ENCODE peak calls at places on chromosomes 5 and 9, in seven cellular contexts. Z is HCT116, N is dorsolateral prefrontal cortex, B is mucosa of descending colon, U is GM13977, C is cardiac fibroblast, H is fibroblast of lung. O is an unnamed sample.
A peak's percentile ranks its signal among the peaks of the same experiment; 100 is the strongest.

GRCh38 chr5:31963358-31963757 is 210.8 kb downstream of the GOLPH3 start:
- DNase-seq in H (no peak), N (no peak), C (no peak), Z (no peak), U (no peak), B (no peak), O (no peak)

GRCh38 chr5:123814796-123815479 is 303.0 kb downstream of the CSNK1G3 start:
- DNase-seq in B (no peak), Z (no peak), H (peak; percentile 27), C (peak; percentile 16), U (no peak), N (no peak), O (no peak)

GRCh38 chr9:14692536-14692917 is 705 bp downstream of the ZDHHC21 start:
- DNase-seq in C (no peak), Z (no peak), B (no peak), U (no peak), H (no peak), N (no peak), O (no peak)

GRCh38 chr9:124975131-124975530 is 34.2 kb upstream of the GOLGA1 start:
- DNase-seq in U (no peak), Z (no peak), C (peak; percentile 27), B (no peak), H (no peak), N (no peak), O (no peak)

GRCh38 chr9:116951588-116952433 is 264.7 kb downstream of the TRIM32 start:
- DNase-seq in H (peak; percentile 64), Z (no peak), U (peak; percentile 57), C (no peak), B (no peak), N (no peak), O (no peak)

GRCh38 chr5:59893436-59894227 is at the start of gene PDE4D:
- DNase-seq in Z (no peak), C (peak; percentile 63), H (peak; percentile 55), U (peak; percentile 40), N (peak; percentile 38), B (peak; percentile 45), O (peak; percentile 76)

GRCh38 chr5:116360008-116360853 is 214.4 kb downstream of the SEMA6A start:
- DNase-seq in H (peak; percentile 4), N (peak; percentile 42), Z (no peak), U (peak; percentile 27), B (no peak), C (peak; percentile 18), O (no peak)

GRCh38 chr5:179327026-179327735 is 18.1 kb downstream of the ADAMTS2 start:
- DNase-seq in Z (no peak), N (no peak), U (no peak), H (no peak), C (no peak), B (no peak), O (no peak)

GRCh38 chr5:134124289-134125194 is 10.1 kb downstream of the TCF7 start:
- DNase-seq in N (no peak), U (no peak), B (no peak), Z (peak; percentile 12), H (peak; percentile 73), C (no peak), O (no peak)

GRCh38 chr9:17594961-17595360 is 16.1 kb downstream of the SH3GL2 start:
- DNase-seq in N (no peak), Z (no peak), U (no peak), H (no peak), B (no peak), C (no peak), O (no peak)

GRCh38 chr5:41240985-41241384 is 27.7 kb upstream of the C6 start:
- DNase-seq in N (no peak), U (no peak), B (peak; percentile 36), C (no peak), H (no peak), Z (no peak), O (no peak)

GRCh38 chr5:144219869-144220268 is 49.2 kb downstream of the KCTD16 start:
- DNase-seq in C (no peak), B (no peak), N (no peak), U (no peak), Z (no peak), H (no peak), O (no peak)

GRCh38 chr5:37757980-37758582 is 81.8 kb downstream of the GDNF start:
- DNase-seq in N (no peak), C (no peak), Z (no peak), U (no peak), H (peak; percentile 36), B (no peak), O (no peak)

GRCh38 chr5:32390819-32391591 is 53.5 kb downstream of the ZFR start:
- DNase-seq in U (no peak), C (peak; percentile 94), B (no peak), H (peak; percentile 94), N (no peak), Z (peak; percentile 7), O (no peak)

GRCh38 chr9:26062172-26062571 is 383.9 kb upstream of the TUSC1 start:
- DNase-seq in U (no peak), C (no peak), H (no peak), B (no peak), N (no peak), Z (no peak), O (no peak)

GRCh38 chr5:89572696-89573095 is 689.7 kb upstream of the MEF2C start:
- DNase-seq in Z (no peak), H (peak; percentile 61), B (no peak), U (no peak), N (no peak), C (peak; percentile 61), O (no peak)

GRCh38 chr9:7150153-7150890 is 392.5 kb downstream of the KDM4C start:
- DNase-seq in H (no peak), B (peak; percentile 58), Z (no peak), U (no peak), C (no peak), N (no peak), O (no peak)

GRCh38 chr5:62779010-62779422 is 200.4 kb downstream of the LRRC70 start:
- DNase-seq in Z (peak; percentile 48), U (peak; percentile 73), C (peak; percentile 77), B (peak; percentile 34), H (peak; percentile 73), N (no peak), O (no peak)

GRCh38 chr9:72362680-72363139 is 2.3 kb downstream of the ZFAND5 start:
- DNase-seq in B (peak; percentile 69), U (peak; percentile 68), C (peak; percentile 88), Z (no peak), H (peak; percentile 92), N (peak; percentile 74), O (no peak)

GRCh38 chr9:72363226-72363625 is 1.8 kb downstream of the ZFAND5 start:
- DNase-seq in U (no peak), Z (no peak), C (no peak), B (no peak), H (no peak), N (no peak), O (no peak)

GRCh38 chr9:72363908-72364678 is 915 bp downstream of the ZFAND5 start:
- DNase-seq in H (peak; percentile 68), U (peak; percentile 90), Z (no peak), C (peak; percentile 66), B (peak; percentile 63), N (peak; percentile 31), O (peak; percentile 19)

GRCh38 chr9:72364679-72365524 is at the start of gene ZFAND5:
- DNase-seq in N (peak; percentile 98), B (peak; percentile 99), H (peak; percentile 98), Z (peak; percentile 90), U (peak; percentile 98), C (peak; percentile 100), O (peak; percentile 85)

DNA sequence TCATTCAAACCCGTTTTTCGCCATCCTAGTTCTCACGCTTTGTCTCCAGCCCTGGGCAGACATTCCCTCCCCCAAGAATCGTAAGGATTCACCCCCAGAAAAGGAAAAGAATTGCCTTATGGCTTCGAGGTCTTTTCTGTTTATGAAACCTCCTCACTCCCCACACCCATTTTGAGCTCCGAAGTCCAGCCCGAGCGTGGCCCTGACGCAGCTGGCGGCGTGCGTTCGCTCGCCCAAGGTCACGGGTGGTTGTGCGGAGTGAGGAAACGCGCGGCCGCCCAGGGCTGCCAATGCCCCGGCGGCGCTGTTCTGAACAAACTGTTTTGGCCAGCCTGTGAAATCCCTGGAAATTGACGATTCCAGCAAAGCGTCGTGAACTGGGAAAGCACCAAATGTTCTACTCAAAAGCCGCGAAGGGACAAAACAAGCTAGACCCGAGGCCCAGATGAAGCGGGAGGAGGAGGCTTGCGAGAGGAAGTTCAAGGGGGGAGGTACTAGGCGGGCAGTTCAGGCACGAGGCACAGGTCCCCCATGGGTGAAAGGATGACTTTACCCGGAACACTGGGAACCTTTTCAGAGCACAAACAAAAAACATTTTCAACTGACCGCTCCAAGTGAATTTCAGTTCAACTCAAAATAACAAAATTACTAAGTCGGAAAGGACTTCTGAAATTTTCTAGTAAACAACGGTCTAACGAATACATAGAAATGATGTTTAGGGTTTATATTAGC is 683 bp upstream of the ZFAND5 start:
- DNase-seq in C (peak; percentile 95), U (peak; percentile 76), B (peak; percentile 84), N (peak; percentile 69), Z (no peak), H (peak; percentile 94), O (peak; percentile 48)
- TF ChIP-seq CTCF in C (peak; percentile 7), U (no peak), B (no peak), N (peak; percentile 36), Z (no peak), H (peak; percentile 20), O (peak; percentile 16)

DNA sequence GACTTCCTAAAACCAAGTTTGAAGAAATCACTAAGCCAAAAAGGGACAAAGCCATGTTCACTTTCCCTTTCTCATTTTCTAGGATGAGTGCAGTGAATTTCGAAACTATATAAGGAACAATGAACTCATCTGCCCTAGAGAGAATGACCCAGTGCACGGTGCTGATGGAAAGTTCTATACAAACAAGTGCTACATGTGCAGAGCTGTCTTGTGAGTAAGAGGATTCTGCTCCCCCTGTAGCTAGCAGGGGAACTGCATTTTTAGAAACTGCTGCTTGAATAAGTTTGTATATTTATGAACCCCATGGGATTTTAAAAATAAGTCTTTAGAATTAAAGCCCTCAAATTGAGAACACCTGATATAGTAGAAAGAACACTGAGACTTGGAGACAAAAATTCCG is 42.7 kb upstream of the SPINK14 start:
- DNase-seq in U (no peak), H (peak; percentile 19), N (no peak), B (no peak), Z (no peak), C (peak; percentile 3), O (no peak)
- TF ChIP-seq CTCF in U (no peak), H (no peak), N (no peak), B (no peak), Z (peak; percentile 15), C (peak; percentile 15), O (no peak)

GRCh38 chr5:36624277-36624676 is 17.9 kb downstream of the SLC1A3 start:
- DNase-seq in U (no peak), C (no peak), Z (no peak), N (no peak), B (no peak), H (no peak), O (no peak)
- TF ChIP-seq CTCF in U (no peak), C (no peak), Z (no peak), N (no peak), B (no peak), H (no peak), O (no peak)

DNA sequence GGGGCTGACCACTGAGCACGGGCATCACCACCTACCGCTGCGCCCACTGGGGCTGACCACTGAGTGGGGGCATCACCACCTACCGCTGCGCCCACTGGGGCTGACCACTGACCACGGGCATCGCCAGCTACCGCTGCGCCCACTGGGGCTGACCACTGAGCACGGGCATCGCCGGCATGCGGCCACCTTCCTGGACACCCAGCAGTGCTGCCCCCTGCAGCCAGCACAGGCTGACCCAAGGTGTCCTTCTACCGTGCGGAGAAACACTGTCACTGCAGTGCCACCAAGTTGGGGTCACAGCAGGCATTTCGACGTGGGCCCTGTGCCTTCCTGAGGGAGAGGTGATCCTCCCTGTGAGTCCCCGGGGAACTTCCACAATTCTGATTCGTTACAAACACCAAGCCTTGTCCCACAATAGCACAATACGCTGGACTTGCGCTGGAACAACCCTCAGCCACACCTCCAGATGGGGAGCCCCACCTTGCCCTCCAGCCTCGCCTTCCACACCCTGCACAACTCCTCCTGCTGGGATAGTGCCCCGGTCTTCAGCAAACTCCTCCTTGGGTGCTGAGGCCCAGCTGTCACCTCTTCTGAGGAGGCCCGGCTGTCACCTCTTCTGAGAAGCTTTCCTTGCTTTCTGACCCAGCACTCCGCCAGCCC is 90.3 kb upstream of the SARDH start:
- DNase-seq in B (no peak), H (no peak), Z (no peak), U (no peak), N (no peak), C (no peak), O (no peak)
- TF ChIP-seq CTCF in B (no peak), H (no peak), Z (no peak), U (no peak), N (no peak), C (no peak), O (no peak)

O was measured in progenitor cell of endocrine pancreas.